ENCODE peak calls at places on chromosomes 16 and 17, in seven cellular contexts. R, D, B, Z, U, W and I are unnamed samples.

GRCh38 chr16:88891083-88891482 is 24.6 kb upstream of the PABPN1L start:
- DNase-seq in R (no peak), Z (no peak), W (no peak), U (no peak), B (no peak), D (no peak), I (no peak)

GRCh38 chr17:57357392-57357784 is 101.1 kb downstream of the MSI2 start:
- DNase-seq in B (no peak), W (no peak), R (no peak), D (no peak), U (no peak), Z (no peak), I (no peak)

GRCh38 chr16:50121721-50122445 is 31.2 kb upstream of the TENT4B start:
- DNase-seq in Z (no peak), R (no peak), W (peak), B (no peak), U (peak), D (no peak), I (no peak)

GRCh38 chr17:77602883-77603640 is 355.4 kb upstream of the TNRC6C start:
- DNase-seq in U (no peak), D (no peak), W (no peak), B (no peak), Z (no peak), R (no peak), I (no peak)

GRCh38 chr16:82748026-82748425 is 121.3 kb downstream of the CDH13 start:
- DNase-seq in U (no peak), W (peak), D (no peak), B (no peak), Z (no peak), R (peak), I (no peak)

GRCh38 chr16:8551388-8552332 is 38.7 kb downstream of the TMEM114 start:
- DNase-seq in Z (no peak), B (no peak), U (no peak), W (no peak), D (no peak), R (no peak), I (no peak)

GRCh38 chr17:42519546-42520444 is 16.2 kb upstream of the NAGLU start:
- DNase-seq in W (no peak), Z (peak), B (no peak), U (no peak), D (no peak), R (peak), I (peak)

GRCh38 chr16:30786936-30787612 is at the start of gene ZNF629:
- DNase-seq in Z (peak), R (peak), D (peak), B (no peak), W (peak), U (no peak), I (peak)

GRCh38 chr16:85602831-85603755 is 10.0 kb upstream of the GSE1 start:
- DNase-seq in B (no peak), R (no peak), Z (no peak), W (peak), D (no peak), U (no peak), I (peak)

GRCh38 chr17:18323007-18323406 is 7.9 kb downstream of the SMCR8 start:
- DNase-seq in D (no peak), B (no peak), Z (peak), R (no peak), W (no peak), U (no peak), I (peak)

GRCh38 chr16:13067648-13068047 is 166.2 kb downstream of the SHISA9 start:
- DNase-seq in R (no peak), B (no peak), Z (no peak), U (no peak), W (no peak), D (no peak), I (no peak)

GRCh38 chr16:53892155-53892554 is 188.2 kb downstream of the FTO start:
- DNase-seq in R (peak), W (peak), D (peak), Z (peak), B (no peak), U (peak), I (peak)

GRCh38 chr16:85615014-85615851 is 2.1 kb downstream of the GSE1 start:
- DNase-seq in U (no peak), D (peak), B (no peak), R (no peak), W (peak), Z (peak), I (peak)

GRCh38 chr17:38429476-38430100 is 1.3 kb downstream of the ARHGAP23 start:
- DNase-seq in B (no peak), R (no peak), W (no peak), Z (peak), D (no peak), U (no peak), I (no peak)

GRCh38 chr17:13562271-13562800 is 39.4 kb downstream of the HS3ST3A1 start:
- DNase-seq in Z (no peak), W (no peak), R (no peak), B (no peak), D (no peak), U (no peak), I (no peak)

GRCh38 chr16:49663081-49664057 is 192.5 kb downstream of the ZNF423 start:
- DNase-seq in B (no peak), W (no peak), R (peak), Z (no peak), U (no peak), D (no peak), I (no peak)

GRCh38 chr16:84617068-84617630 is 729 bp downstream of the COTL1 start:
- DNase-seq in U (peak), Z (peak), W (no peak), D (no peak), B (no peak), R (no peak), I (peak)

GRCh38 chr17:77959216-77959925 is 868 bp downstream of the TNRC6C start:
- DNase-seq in Z (peak), R (peak), W (peak), U (peak), B (no peak), D (no peak), I (peak)

GRCh38 chr16:30585022-30585399 is 486 bp downstream of the ZNF785 start:
- DNase-seq in B (no peak), U (no peak), Z (peak), R (no peak), D (no peak), W (no peak), I (peak)

GRCh38 chr16:75248536-75249380 is 2.7 kb downstream of the BCAR1 start:
- DNase-seq in R (no peak), B (no peak), Z (no peak), D (no peak), U (no peak), W (no peak), I (no peak)

GRCh38 chr17:49515196-49515770 is 20.2 kb downstream of the NGFR start:
- DNase-seq in R (peak), W (no peak), U (no peak), Z (peak), D (no peak), B (no peak), I (peak)

GRCh38 chr16:21064203-21064602 is 86.4 kb downstream of the DNAH3 start:
- DNase-seq in B (no peak), Z (no peak), W (no peak), U (no peak), R (no peak), D (no peak), I (no peak)

GRCh38 chr16:12567602-12568001 is 236.1 kb downstream of the CPPED1 start:
- DNase-seq in Z (no peak), D (no peak), B (no peak), R (no peak), W (no peak), U (no peak), I (no peak)

GRCh38 chr17:64160378-64160777 is 30.4 kb upstream of the ERN1 start:
- DNase-seq in R (no peak), B (no peak), D (no peak), W (no peak), U (no peak), Z (peak), I (no peak)